ENCODE peak calls at places on chromosome 15, in eight cellular contexts. One of them, this sample, is unnamed.

GRCh38 chr15:90362936-90363212 is 10.8 kb downstream of the ZNF774 start:
- DNase-seq in GM13977: no peak
- DNase-seq in GM12865: no peak
- DNase-seq in SIG-M5: no peak
- DNase-seq in T-helper 17 cell: no peak
- DNase-seq in NCI-H1105: no peak
- DNase-seq in fibroblast of lung: peak; percentile 90
- DNase-seq in activated effector memory CD4-positive, alpha-beta T cell treated with Interleukin-2 at 50 U/mL for 16 hours: no peak
- DNase-seq in this sample: no peak

GRCh38 chr15:87877114-87877810 is 379.3 kb downstream of the NTRK3 start:
- DNase-seq in NCI-H1105: no peak
- DNase-seq in activated effector memory CD4-positive, alpha-beta T cell treated with Interleukin-2 at 50 U/mL for 16 hours: no peak
- DNase-seq in GM12865: no peak
- DNase-seq in GM13977: no peak
- DNase-seq in fibroblast of lung: peak; percentile 42
- DNase-seq in SIG-M5: no peak
- DNase-seq in T-helper 17 cell: no peak
- DNase-seq in this sample: no peak

GRCh38 chr15:83327041-83327440 is 42.6 kb upstream of the BNC1 start:
- DNase-seq in GM13977: no peak
- DNase-seq in T-helper 17 cell: no peak
- DNase-seq in fibroblast of lung: no peak
- DNase-seq in NCI-H1105: no peak
- DNase-seq in SIG-M5: no peak
- DNase-seq in activated effector memory CD4-positive, alpha-beta T cell treated with Interleukin-2 at 50 U/mL for 16 hours: no peak
- DNase-seq in GM12865: no peak
- DNase-seq in this sample: no peak

GRCh38 chr15:57398336-57398735 is 22.0 kb downstream of the CGNL1 start:
- DNase-seq in T-helper 17 cell: no peak
- DNase-seq in fibroblast of lung: no peak
- DNase-seq in GM13977: no peak
- DNase-seq in GM12865: no peak
- DNase-seq in activated effector memory CD4-positive, alpha-beta T cell treated with Interleukin-2 at 50 U/mL for 16 hours: no peak
- DNase-seq in SIG-M5: no peak
- DNase-seq in NCI-H1105: peak; percentile 19
- DNase-seq in this sample: no peak

GRCh38 chr15:60580068-60580467 is 101.1 kb upstream of the ICE2 start:
- DNase-seq in GM13977: no peak
- DNase-seq in fibroblast of lung: no peak
- DNase-seq in T-helper 17 cell: no peak
- DNase-seq in NCI-H1105: no peak
- DNase-seq in SIG-M5: no peak
- DNase-seq in activated effector memory CD4-positive, alpha-beta T cell treated with Interleukin-2 at 50 U/mL for 16 hours: no peak
- DNase-seq in GM12865: peak; percentile 9
- DNase-seq in this sample: no peak

GRCh38 chr15:45891766-45892165 is 256.9 kb downstream of the SQOR start:
- DNase-seq in SIG-M5: no peak
- DNase-seq in activated effector memory CD4-positive, alpha-beta T cell treated with Interleukin-2 at 50 U/mL for 16 hours: no peak
- DNase-seq in NCI-H1105: no peak
- DNase-seq in T-helper 17 cell: no peak
- DNase-seq in GM12865: no peak
- DNase-seq in fibroblast of lung: no peak
- DNase-seq in GM13977: no peak
- DNase-seq in this sample: no peak

GRCh38 chr15:78878356-78878755 is 5.7 kb downstream of the MORF4L1 start:
- DNase-seq in activated effector memory CD4-positive, alpha-beta T cell treated with Interleukin-2 at 50 U/mL for 16 hours: no peak
- DNase-seq in T-helper 17 cell: no peak
- DNase-seq in GM13977: no peak
- DNase-seq in NCI-H1105: no peak
- DNase-seq in fibroblast of lung: peak; percentile 36
- DNase-seq in SIG-M5: no peak
- DNase-seq in GM12865: no peak
- DNase-seq in this sample: no peak

GRCh38 chr15:78306176-78306774 is 6.9 kb upstream of the SKIC8 start:
- DNase-seq in T-helper 17 cell: no peak
- DNase-seq in activated effector memory CD4-positive, alpha-beta T cell treated with Interleukin-2 at 50 U/mL for 16 hours: no peak
- DNase-seq in GM12865: no peak
- DNase-seq in fibroblast of lung: peak; percentile 65
- DNase-seq in SIG-M5: no peak
- DNase-seq in GM13977: no peak
- DNase-seq in NCI-H1105: no peak
- DNase-seq in this sample: no peak

GRCh38 chr15:58474741-58475323 is 43.0 kb downstream of the LIPC start:
- DNase-seq in activated effector memory CD4-positive, alpha-beta T cell treated with Interleukin-2 at 50 U/mL for 16 hours: no peak
- DNase-seq in GM12865: peak; percentile 41
- DNase-seq in GM13977: no peak
- DNase-seq in SIG-M5: no peak
- DNase-seq in fibroblast of lung: no peak
- DNase-seq in T-helper 17 cell: no peak
- DNase-seq in NCI-H1105: no peak
- DNase-seq in this sample: no peak

GRCh38 chr15:65411470-65412071 is 11.2 kb downstream of the IGDCC4 start:
- DNase-seq in fibroblast of lung: no peak
- DNase-seq in GM12865: no peak
- DNase-seq in GM13977: no peak
- DNase-seq in NCI-H1105: no peak
- DNase-seq in activated effector memory CD4-positive, alpha-beta T cell treated with Interleukin-2 at 50 U/mL for 16 hours: no peak
- DNase-seq in SIG-M5: no peak
- DNase-seq in T-helper 17 cell: no peak
- DNase-seq in this sample: no peak

GRCh38 chr15:40787344-40787841 is 17.6 kb downstream of the C15orf62 start:
- DNase-seq in T-helper 17 cell: no peak
- DNase-seq in GM12865: no peak
- DNase-seq in SIG-M5: peak; percentile 8
- DNase-seq in NCI-H1105: peak; percentile 87
- DNase-seq in activated effector memory CD4-positive, alpha-beta T cell treated with Interleukin-2 at 50 U/mL for 16 hours: peak; percentile 29
- DNase-seq in fibroblast of lung: peak; percentile 57
- DNase-seq in GM13977: no peak
- DNase-seq in this sample: no peak

This sample was measured in germinal center.